ENCODE peak calls at places on chromosomes 7 and 10, in nine cellular contexts. J, E, I, X, A, V, N, T and R are unnamed samples.

GRCh38 chr10:58919927-58920654 is 256.4 kb upstream of the PHYHIPL start:
- DNase-seq in E (no peak), J (no peak), I (no peak), A (no peak), N (no peak), V (peak), T (no peak), X (no peak), R (no peak)

GRCh38 chr7:14821757-14822480 is 80.6 kb downstream of the DGKB start:
- DNase-seq in N (no peak), X (no peak), V (peak), E (no peak), A (no peak), I (no peak), J (no peak), T (no peak), R (no peak)

GRCh38 chr10:43105119-43105792 is 28.4 kb downstream of the RET start:
- DNase-seq in X (peak), T (peak), A (peak), I (no peak), V (peak), E (peak), N (peak), J (peak), R (peak)

GRCh38 chr7:49774459-49775064 is 1.1 kb downstream of the VWC2 start:
- DNase-seq in T (no peak), E (no peak), X (no peak), A (peak), J (peak), V (no peak), N (no peak), I (no peak), R (peak)

GRCh38 chr10:3471927-3472704 is 299.5 kb upstream of the PITRM1 start:
- DNase-seq in X (no peak), J (no peak), E (no peak), V (peak), N (peak), T (no peak), I (no peak), A (no peak), R (no peak)

GRCh38 chr10:48503293-48503911 is 101.5 kb downstream of the ARHGAP22 start:
- DNase-seq in I (no peak), E (no peak), A (no peak), T (no peak), J (peak), N (no peak), X (no peak), V (no peak), R (no peak)

GRCh38 chr10:78464856-78465221 is 431.2 kb downstream of the RPS24 start:
- DNase-seq in A (no peak), T (no peak), N (no peak), I (no peak), X (no peak), J (no peak), V (no peak), E (no peak), R (no peak)

GRCh38 chr7:137801003-137801402 is 45.8 kb downstream of the DGKI start:
- DNase-seq in E (no peak), N (no peak), V (peak), J (no peak), X (no peak), A (no peak), I (no peak), T (no peak), R (no peak)

GRCh38 chr10:6337382-6337781 is 134.7 kb downstream of the PFKFB3 start:
- DNase-seq in A (no peak), J (no peak), I (no peak), E (no peak), V (no peak), X (no peak), N (no peak), T (no peak), R (no peak)

GRCh38 chr10:74585231-74586087 is 240.9 kb upstream of the KAT6B start:
- DNase-seq in I (peak), J (no peak), X (peak), A (no peak), N (no peak), T (no peak), V (peak), E (peak), R (peak)

GRCh38 chr7:55554055-55554454 is 18.2 kb downstream of the VOPP1 start:
- DNase-seq in I (no peak), V (no peak), A (no peak), X (no peak), N (no peak), E (no peak), J (no peak), T (no peak), R (no peak)

GRCh38 chr10:74432841-74433594 is 282.0 kb downstream of the ADK start:
- DNase-seq in E (no peak), N (no peak), I (no peak), A (no peak), J (no peak), V (peak), X (no peak), T (no peak), R (no peak)

GRCh38 chr7:138459300-138460175 is 521 bp upstream of the TRIM24 start:
- DNase-seq in E (peak), X (peak), A (peak), I (peak), T (peak), J (peak), N (no peak), V (no peak), R (peak)

GRCh38 chr10:113139695-113140094 is 189.6 kb downstream of the TCF7L2 start:
- DNase-seq in E (no peak), X (no peak), T (no peak), N (no peak), J (no peak), A (no peak), V (no peak), I (no peak), R (no peak)

GRCh38 chr10:75662715-75663114 is 231.3 kb downstream of the LRMDA start:
- DNase-seq in N (peak), A (no peak), I (no peak), J (peak), V (no peak), X (no peak), E (no peak), T (no peak), R (no peak)

GRCh38 chr10:21572578-21572977 is 38.5 kb downstream of the MLLT10 start:
- DNase-seq in N (no peak), E (no peak), X (no peak), T (no peak), J (no peak), A (no peak), I (no peak), V (no peak), R (no peak)

GRCh38 chr10:97635577-97635976 is 2.3 kb upstream of the MORN4 start:
- DNase-seq in A (no peak), N (no peak), X (no peak), E (no peak), I (no peak), J (no peak), V (no peak), T (no peak), R (no peak)

GRCh38 chr10:16941067-16941466 is 123.8 kb upstream of the RSU1 start:
- DNase-seq in N (no peak), V (no peak), J (no peak), I (no peak), E (no peak), X (no peak), A (no peak), T (no peak), R (no peak)

GRCh38 chr10:11424456-11425287 is 186.8 kb downstream of the USP6NL start:
- DNase-seq in T (peak), A (peak), E (no peak), X (no peak), N (peak), V (peak), J (peak), I (no peak), R (peak)

GRCh38 chr7:76372984-76373833 is 14.4 kb upstream of the YWHAG start:
- DNase-seq in X (no peak), V (peak), I (no peak), N (no peak), T (no peak), J (no peak), A (no peak), E (no peak), R (no peak)

GRCh38 chr10:129977794-129978193 is 13.7 kb upstream of the EBF3 start:
- DNase-seq in E (no peak), V (no peak), X (no peak), I (no peak), A (no peak), N (no peak), T (no peak), J (no peak), R (no peak)

GRCh38 chr7:42400373-42400772 is 163.4 kb upstream of the GLI3 start:
- DNase-seq in J (no peak), E (no peak), X (no peak), N (no peak), A (no peak), T (no peak), I (no peak), V (no peak), R (no peak)

GRCh38 chr7:148561099-148561498 is 29.5 kb upstream of the C7orf33 start:
- DNase-seq in N (no peak), A (no peak), J (no peak), E (no peak), V (no peak), T (no peak), I (no peak), X (no peak), R (no peak)

GRCh38 chr7:154698726-154699291 is 304.1 kb downstream of the PAXIP1 start:
- DNase-seq in I (no peak), N (no peak), A (no peak), E (no peak), V (peak), X (no peak), T (no peak), J (no peak), R (no peak)

GRCh38 chr7:102284399-102284798 is 2.3 kb upstream of the SH2B2 start:
- DNase-seq in J (no peak), I (no peak), V (no peak), N (no peak), E (no peak), T (no peak), A (no peak), X (peak), R (no peak)

GRCh38 chr7:14021069-14021468 is 31.6 kb upstream of the ETV1 start:
- DNase-seq in J (no peak), A (no peak), E (no peak), N (no peak), I (no peak), T (no peak), X (no peak), V (peak), R (no peak)

GRCh38 chr7:73704640-73705550 is 14.6 kb downstream of the STX1A start:
- DNase-seq in T (no peak), X (no peak), A (no peak), J (no peak), I (no peak), E (no peak), V (no peak), N (no peak), R (no peak)

GRCh38 chr10:83764681-83765080 is 374.6 kb upstream of the GHITM start:
- DNase-seq in V (no peak), A (no peak), E (no peak), J (no peak), X (no peak), T (no peak), N (no peak), I (no peak), R (no peak)

GRCh38 chr7:5667391-5667790 is 114.1 kb downstream of the RNF216 start:
- DNase-seq in N (no peak), E (no peak), J (no peak), I (no peak), A (no peak), X (no peak), V (no peak), T (no peak), R (no peak)

GRCh38 chr7:30906014-30906413 is 5.6 kb upstream of the AQP1 start:
- DNase-seq in T (no peak), V (no peak), X (no peak), E (no peak), I (no peak), A (no peak), N (no peak), J (no peak), R (no peak)

GRCh38 chr10:106608101-106608500 is 556.4 kb downstream of the SORCS1 start:
- DNase-seq in I (no peak), V (no peak), A (no peak), E (no peak), T (no peak), N (no peak), X (no peak), J (no peak), R (no peak)

GRCh38 chr7:44634187-44634838 is 27.9 kb downstream of the OGDH start:
- DNase-seq in N (peak), T (no peak), J (no peak), X (no peak), E (no peak), V (no peak), I (no peak), A (no peak), R (no peak)

GRCh38 chr7:33905389-33906032 is at the start of gene BMPER:
- DNase-seq in T (peak), A (peak), N (peak), E (no peak), X (no peak), V (peak), I (no peak), J (peak), R (peak)

GRCh38 chr10:13404305-13404759 is 56.2 kb upstream of the SEPHS1 start:
- DNase-seq in E (no peak), J (no peak), A (no peak), V (no peak), N (no peak), X (no peak), T (no peak), I (no peak), R (no peak)

GRCh38 chr7:108263364-108263951 is 133.3 kb upstream of the LAMB4 start:
- DNase-seq in A (no peak), X (no peak), E (no peak), V (no peak), J (peak), N (peak), T (no peak), I (no peak), R (peak)

GRCh38 chr7:51592822-51593221 is 276.2 kb upstream of the COBL start:
- DNase-seq in V (no peak), I (no peak), E (no peak), T (no peak), N (no peak), A (no peak), X (no peak), J (no peak), R (no peak)

GRCh38 chr10:22713853-22714523 is 390 bp downstream of the PIP4K2A start:
- DNase-seq in I (no peak), T (peak), X (no peak), J (peak), E (no peak), V (peak), A (peak), N (peak), R (no peak)

GRCh38 chr7:55366461-55367138 is 1.5 kb downstream of the LANCL2 start:
- DNase-seq in A (no peak), N (no peak), J (peak), V (peak), T (no peak), I (peak), E (peak), X (peak), R (no peak)

GRCh38 chr10:10605551-10606081 is 412.1 kb upstream of the CELF2 start:
- DNase-seq in I (no peak), A (no peak), T (no peak), N (peak), X (no peak), E (no peak), V (no peak), J (peak), R (no peak)